ENCODE peak calls at places on chromosomes 12 and 14, in seven cellular contexts. F, W, B, I, M, A and K are unnamed samples.

GRCh38 chr12:24979286-24979685 is 30.4 kb upstream of the BCAT1 start:
- DNase-seq in F (no peak), W (no peak), B (peak), I (no peak), M (no peak), A (no peak), K (no peak)

GRCh38 chr14:99586054-99586760 is 17.8 kb downstream of the CCDC85C start:
- DNase-seq in F (no peak), W (no peak), B (no peak), I (no peak), M (no peak), A (no peak), K (no peak)

GRCh38 chr12:52914722-52915121 is 9.8 kb upstream of the KRT8 start:
- DNase-seq in F (no peak), W (no peak), B (no peak), I (no peak), M (no peak), A (no peak), K (no peak)

GRCh38 chr12:34298971-34299801 is 276.9 kb downstream of the ALG10 start:
- DNase-seq in F (no peak), W (no peak), B (no peak), I (no peak), M (no peak), A (no peak), K (peak)

GRCh38 chr12:121184984-121185894 is 24.7 kb upstream of the P2RX4 start:
- DNase-seq in F (no peak), W (no peak), B (no peak), I (no peak), M (no peak), A (no peak), K (no peak)

GRCh38 chr14:90576981-90577660 is 180.3 kb downstream of the CALM1 start:
- DNase-seq in F (no peak), W (no peak), B (no peak), I (no peak), M (no peak), A (no peak), K (no peak)

GRCh38 chr12:31947971-31948370 is 11.2 kb upstream of the RESF1 start:
- DNase-seq in F (no peak), W (no peak), B (no peak), I (no peak), M (no peak), A (no peak), K (no peak)

GRCh38 chr14:49972199-49972671 is 79.4 kb downstream of the ARF6 start:
- DNase-seq in F (no peak), W (peak), B (peak), I (peak), M (no peak), A (no peak), K (no peak)

GRCh38 chr12:64625243-64626077 is 15.2 kb downstream of the RASSF3 start:
- DNase-seq in F (no peak), W (peak), B (peak), I (no peak), M (peak), A (peak), K (peak)

GRCh38 chr12:85627584-85627983 is 208.6 kb downstream of the RASSF9 start:
- DNase-seq in F (no peak), W (peak), B (no peak), I (no peak), M (no peak), A (no peak), K (no peak)

GRCh38 chr12:100138048-100138907 is 4.4 kb downstream of the BLTP3B start:
- DNase-seq in F (no peak), W (no peak), B (peak), I (no peak), M (no peak), A (no peak), K (no peak)

GRCh38 chr14:23569443-23570151 is 2.0 kb upstream of the AP1G2 start:
- DNase-seq in F (peak), W (no peak), B (no peak), I (peak), M (peak), A (peak), K (no peak)

GRCh38 chr14:81366259-81366658 is 33.9 kb downstream of the STON2 start:
- DNase-seq in F (no peak), W (no peak), B (no peak), I (no peak), M (no peak), A (no peak), K (no peak)